ENCODE peak calls at places on chromosomes 1 and 21, in six cellular contexts. One of them, this sample, is unnamed.
A peak's percentile ranks its signal among the peaks of the same experiment; 100 is the strongest.

GRCh38 chr1:173431663-173432045 is 45.5 kb upstream of the PRDX6 start:
- DNase-seq in neural progenitor cell: no peak
- DNase-seq in DND-41: no peak
- DNase-seq in fibroblast of lung: no peak
- DNase-seq in OCI-LY7: no peak
- DNase-seq in GM23338: no peak
- DNase-seq in this sample: no peak

GRCh38 chr1:37865348-37866119 is 6.1 kb upstream of the MTF1 start:
- DNase-seq in DND-41: no peak
- DNase-seq in fibroblast of lung: peak; percentile 26
- DNase-seq in OCI-LY7: no peak
- DNase-seq in neural progenitor cell: no peak
- DNase-seq in GM23338: no peak
- DNase-seq in this sample: no peak

GRCh38 chr1:95548211-95548610 is 314.2 kb downstream of the RWDD3 start:
- DNase-seq in OCI-LY7: no peak
- DNase-seq in neural progenitor cell: no peak
- DNase-seq in GM23338: no peak
- DNase-seq in DND-41: no peak
- DNase-seq in fibroblast of lung: no peak
- DNase-seq in this sample: no peak

GRCh38 chr1:17010601-17011438 is 908 bp downstream of the ATP13A2 start:
- DNase-seq in neural progenitor cell: peak; percentile 23
- DNase-seq in OCI-LY7: peak; percentile 39
- DNase-seq in fibroblast of lung: peak; percentile 33
- DNase-seq in GM23338: no peak
- DNase-seq in DND-41: peak; percentile 29
- DNase-seq in this sample: no peak

GRCh38 chr1:8339203-8339600 is 21.3 kb downstream of the SLC45A1 start:
- DNase-seq in GM23338: no peak
- DNase-seq in fibroblast of lung: no peak
- DNase-seq in DND-41: no peak
- DNase-seq in OCI-LY7: no peak
- DNase-seq in neural progenitor cell: no peak
- DNase-seq in this sample: no peak

GRCh38 chr1:182556279-182556678 is 32.8 kb downstream of the RNASEL start:
- DNase-seq in fibroblast of lung: peak; percentile 4
- DNase-seq in OCI-LY7: no peak
- DNase-seq in GM23338: no peak
- DNase-seq in DND-41: no peak
- DNase-seq in neural progenitor cell: no peak
- DNase-seq in this sample: no peak

GRCh38 chr1:94643776-94644175 is 102.2 kb upstream of the F3 start:
- DNase-seq in OCI-LY7: no peak
- DNase-seq in neural progenitor cell: no peak
- DNase-seq in fibroblast of lung: no peak
- DNase-seq in DND-41: no peak
- DNase-seq in GM23338: no peak
- DNase-seq in this sample: no peak

GRCh38 chr1:175268720-175269119 is 76.1 kb upstream of the KIAA0040 start:
- DNase-seq in neural progenitor cell: no peak
- DNase-seq in DND-41: no peak
- DNase-seq in fibroblast of lung: no peak
- DNase-seq in GM23338: no peak
- DNase-seq in OCI-LY7: no peak
- DNase-seq in this sample: no peak

GRCh38 chr1:243335297-243335696 is 79.5 kb downstream of the SDCCAG8 start:
- DNase-seq in OCI-LY7: no peak
- DNase-seq in neural progenitor cell: no peak
- DNase-seq in GM23338: no peak
- DNase-seq in DND-41: no peak
- DNase-seq in fibroblast of lung: no peak
- DNase-seq in this sample: no peak

GRCh38 chr21:32212116-32212515 is 66.7 kb downstream of the MIS18A start:
- DNase-seq in neural progenitor cell: no peak
- DNase-seq in fibroblast of lung: no peak
- DNase-seq in DND-41: no peak
- DNase-seq in OCI-LY7: no peak
- DNase-seq in GM23338: no peak
- DNase-seq in this sample: no peak

GRCh38 chr1:116154536-116154935 is 43.3 kb downstream of the MAB21L3 start:
- DNase-seq in GM23338: no peak
- DNase-seq in fibroblast of lung: no peak
- DNase-seq in DND-41: no peak
- DNase-seq in neural progenitor cell: no peak
- DNase-seq in OCI-LY7: no peak
- DNase-seq in this sample: no peak

GRCh38 chr1:154745286-154745731 is 124.8 kb downstream of the KCNN3 start:
- DNase-seq in DND-41: peak; percentile 51
- DNase-seq in fibroblast of lung: no peak
- DNase-seq in OCI-LY7: no peak
- DNase-seq in GM23338: no peak
- DNase-seq in neural progenitor cell: no peak
- DNase-seq in this sample: no peak

GRCh38 chr1:29285771-29286170 is 49.4 kb downstream of the PTPRU start:
- DNase-seq in OCI-LY7: no peak
- DNase-seq in GM23338: no peak
- DNase-seq in neural progenitor cell: no peak
- DNase-seq in fibroblast of lung: no peak
- DNase-seq in DND-41: no peak
- DNase-seq in this sample: no peak

GRCh38 chr1:178057863-178058576 is 35.9 kb upstream of the RASAL2 start:
- DNase-seq in neural progenitor cell: peak; percentile 60
- DNase-seq in fibroblast of lung: peak; percentile 76
- DNase-seq in OCI-LY7: no peak
- DNase-seq in GM23338: peak; percentile 42
- DNase-seq in DND-41: no peak
- DNase-seq in this sample: no peak

GRCh38 chr1:17831619-17832018 is 76.5 kb downstream of the ACTL8 start:
- DNase-seq in DND-41: peak; percentile 54
- DNase-seq in GM23338: peak; percentile 87
- DNase-seq in fibroblast of lung: peak; percentile 50
- DNase-seq in OCI-LY7: peak; percentile 20
- DNase-seq in neural progenitor cell: peak; percentile 86
- DNase-seq in this sample: peak; percentile 77

GRCh38 chr1:64519921-64520320 is 50.0 kb downstream of the CACHD1 start:
- DNase-seq in DND-41: no peak
- DNase-seq in OCI-LY7: no peak
- DNase-seq in neural progenitor cell: no peak
- DNase-seq in fibroblast of lung: peak; percentile 87
- DNase-seq in GM23338: no peak
- DNase-seq in this sample: no peak

GRCh38 chr1:200386416-200386815 is 23.4 kb downstream of the ZNF281 start:
- DNase-seq in GM23338: no peak
- DNase-seq in neural progenitor cell: no peak
- DNase-seq in OCI-LY7: no peak
- DNase-seq in DND-41: no peak
- DNase-seq in fibroblast of lung: peak; percentile 47
- DNase-seq in this sample: no peak

GRCh38 chr1:45615885-45616284 is 8.0 kb downstream of the CCDC17 start:
- DNase-seq in DND-41: no peak
- DNase-seq in OCI-LY7: no peak
- DNase-seq in GM23338: no peak
- DNase-seq in neural progenitor cell: no peak
- DNase-seq in fibroblast of lung: no peak
- DNase-seq in this sample: peak; percentile 80

GRCh38 chr1:43067233-43067745 is 104.8 kb downstream of the EBNA1BP2 start:
- DNase-seq in DND-41: no peak
- DNase-seq in OCI-LY7: no peak
- DNase-seq in neural progenitor cell: no peak
- DNase-seq in fibroblast of lung: no peak
- DNase-seq in GM23338: no peak
- DNase-seq in this sample: no peak

GRCh38 chr1:226308166-226308722 is 720 bp downstream of the LIN9 start:
- DNase-seq in OCI-LY7: peak; percentile 68
- DNase-seq in GM23338: peak; percentile 51
- DNase-seq in DND-41: peak; percentile 51
- DNase-seq in neural progenitor cell: peak; percentile 5
- DNase-seq in fibroblast of lung: no peak
- DNase-seq in this sample: peak; percentile 71

GRCh38 chr1:65026235-65026634 is 59.9 kb upstream of the JAK1 start:
- DNase-seq in neural progenitor cell: peak; percentile 3
- DNase-seq in OCI-LY7: no peak
- DNase-seq in fibroblast of lung: no peak
- DNase-seq in DND-41: no peak
- DNase-seq in GM23338: no peak
- DNase-seq in this sample: no peak

GRCh38 chr1:197915797-197916686 is 1.1 kb upstream of the LHX9 start:
- DNase-seq in fibroblast of lung: peak; percentile 56
- DNase-seq in DND-41: no peak
- DNase-seq in GM23338: peak; percentile 95
- DNase-seq in OCI-LY7: no peak
- DNase-seq in neural progenitor cell: peak; percentile 95
- DNase-seq in this sample: no peak

GRCh38 chr1:171251042-171251740 is 2.9 kb downstream of the FMO1 start:
- DNase-seq in OCI-LY7: peak; percentile 55
- DNase-seq in GM23338: peak; percentile 72
- DNase-seq in fibroblast of lung: peak; percentile 59
- DNase-seq in neural progenitor cell: peak; percentile 51
- DNase-seq in DND-41: no peak
- DNase-seq in this sample: no peak

GRCh38 chr1:78641558-78641957 is 8.1 kb upstream of the IFI44 start:
- DNase-seq in neural progenitor cell: no peak
- DNase-seq in DND-41: no peak
- DNase-seq in fibroblast of lung: no peak
- DNase-seq in GM23338: no peak
- DNase-seq in OCI-LY7: no peak
- DNase-seq in this sample: no peak

GRCh38 chr21:34974162-34974981 is 74.7 kb downstream of the RUNX1 start:
- DNase-seq in neural progenitor cell: no peak
- DNase-seq in GM23338: no peak
- DNase-seq in DND-41: peak; percentile 75
- DNase-seq in fibroblast of lung: no peak
- DNase-seq in OCI-LY7: peak; percentile 73
- DNase-seq in this sample: peak; percentile 86

GRCh38 chr1:45493116-45493697 is 2.2 kb upstream of the TESK2 start:
- DNase-seq in fibroblast of lung: peak; percentile 38
- DNase-seq in GM23338: peak; percentile 77
- DNase-seq in neural progenitor cell: peak; percentile 66
- DNase-seq in DND-41: peak; percentile 51
- DNase-seq in OCI-LY7: peak; percentile 76
- DNase-seq in this sample: peak; percentile 79

GRCh38 chr1:207799989-207800648 is 48.3 kb downstream of the CD46 start:
- DNase-seq in fibroblast of lung: no peak
- DNase-seq in neural progenitor cell: no peak
- DNase-seq in OCI-LY7: no peak
- DNase-seq in GM23338: peak; percentile 21
- DNase-seq in DND-41: no peak
- DNase-seq in this sample: peak; percentile 57

GRCh38 chr1:93847811-93848288 is 31.2 kb downstream of the DNTTIP2 start:
- DNase-seq in DND-41: peak; percentile 83
- DNase-seq in GM23338: peak; percentile 88
- DNase-seq in fibroblast of lung: peak; percentile 65
- DNase-seq in OCI-LY7: peak; percentile 68
- DNase-seq in neural progenitor cell: peak; percentile 86
- DNase-seq in this sample: peak; percentile 83

GRCh38 chr1:203607169-203607873 is 19.3 kb upstream of the ATP2B4 start:
- DNase-seq in GM23338: no peak
- DNase-seq in fibroblast of lung: peak; percentile 95
- DNase-seq in neural progenitor cell: no peak
- DNase-seq in DND-41: peak; percentile 84
- DNase-seq in OCI-LY7: no peak
- DNase-seq in this sample: no peak

DNA sequence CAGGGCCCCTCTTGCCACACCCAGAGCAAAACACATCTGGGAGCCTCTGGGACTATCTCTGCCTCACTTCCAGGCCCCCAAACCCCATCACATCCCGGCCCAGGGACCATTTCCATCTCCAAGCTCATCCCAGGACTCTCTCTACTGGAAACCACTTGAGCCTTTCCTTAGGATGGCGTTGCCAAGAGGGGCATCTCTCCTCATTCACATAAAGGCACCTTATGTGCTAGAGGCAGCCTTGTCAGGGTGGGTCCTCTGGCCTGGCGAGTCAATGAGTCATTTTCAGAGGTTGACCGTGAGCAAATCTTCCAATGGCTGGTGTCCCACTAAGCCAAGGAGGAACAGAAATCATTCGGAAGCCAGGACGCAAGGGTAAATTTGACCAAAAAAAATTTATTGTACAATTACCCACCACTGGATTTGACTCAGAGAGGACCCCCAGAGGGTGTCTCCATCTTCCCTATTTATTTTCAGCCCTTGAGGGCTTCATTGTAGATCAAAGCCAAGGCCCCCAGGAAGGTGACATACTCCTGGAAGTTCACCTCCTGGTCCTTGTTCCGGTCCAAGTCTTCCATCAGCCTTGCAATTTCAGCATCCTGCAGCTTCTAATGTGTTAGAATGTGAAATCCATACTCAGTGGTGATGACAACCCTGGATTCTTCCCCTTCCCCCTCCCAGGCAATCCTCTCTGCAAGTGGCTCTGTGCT is 1.4 kb downstream of the S100A6 start:
- DNase-seq in OCI-LY7: no peak
- DNase-seq in neural progenitor cell: no peak
- DNase-seq in GM23338: no peak
- DNase-seq in fibroblast of lung: peak; percentile 63
- DNase-seq in DND-41: no peak
- DNase-seq in this sample: no peak
- H3K4me3 ChIP-seq in OCI-LY7: no peak overlapping the region
- H3K4me3 ChIP-seq in neural progenitor cell: no peak overlapping the region
- H3K4me3 ChIP-seq in GM23338: no peak overlapping the region
- H3K4me3 ChIP-seq in fibroblast of lung: peak overlapping the region; percentile 98
- H3K4me3 ChIP-seq in DND-41: no peak overlapping the region
- H3K4me3 ChIP-seq in this sample: peak overlapping the region; percentile 73

GRCh38 chr21:44262338-44263048 is 796 bp upstream of the DNMT3L start:
- DNase-seq in OCI-LY7: no peak
- DNase-seq in DND-41: no peak
- DNase-seq in neural progenitor cell: no peak
- DNase-seq in fibroblast of lung: no peak
- DNase-seq in GM23338: no peak
- DNase-seq in this sample: no peak
- H2AFZ ChIP-seq in OCI-LY7: no peak overlapping the region
- H2AFZ ChIP-seq in DND-41: no peak overlapping the region
- H2AFZ ChIP-seq in neural progenitor cell: no peak overlapping the region
- H2AFZ ChIP-seq in fibroblast of lung: no peak overlapping the region
- H2AFZ ChIP-seq in GM23338: no peak overlapping the region
- H2AFZ ChIP-seq in this sample: no peak overlapping the region

GRCh38 chr1:11507309-11507708 is 28.4 kb downstream of the DISP3 start:
- DNase-seq in fibroblast of lung: no peak
- DNase-seq in neural progenitor cell: no peak
- DNase-seq in DND-41: no peak
- DNase-seq in OCI-LY7: no peak
- DNase-seq in GM23338: no peak
- DNase-seq in this sample: no peak
- H3K4me3 ChIP-seq in fibroblast of lung: no peak overlapping the region
- H3K4me3 ChIP-seq in neural progenitor cell: no peak overlapping the region
- H3K4me3 ChIP-seq in DND-41: no peak overlapping the region
- H3K4me3 ChIP-seq in OCI-LY7: no peak overlapping the region
- H3K4me3 ChIP-seq in GM23338: no peak overlapping the region
- H3K4me3 ChIP-seq in this sample: no peak overlapping the region

GRCh38 chr1:99482286-99482685 is 163.6 kb upstream of the PALMD start:
- DNase-seq in GM23338: no peak
- DNase-seq in DND-41: no peak
- DNase-seq in OCI-LY7: no peak
- DNase-seq in fibroblast of lung: no peak
- DNase-seq in neural progenitor cell: no peak
- DNase-seq in this sample: no peak
- H2AFZ ChIP-seq in GM23338: no peak overlapping the region
- H2AFZ ChIP-seq in DND-41: no peak overlapping the region
- H2AFZ ChIP-seq in OCI-LY7: no peak overlapping the region
- H2AFZ ChIP-seq in fibroblast of lung: peak overlapping the region; percentile 35
- H2AFZ ChIP-seq in neural progenitor cell: no peak overlapping the region
- H2AFZ ChIP-seq in this sample: no peak overlapping the region

GRCh38 chr1:2240251-2241156 is 12.4 kb downstream of the SKI start:
- DNase-seq in GM23338: no peak
- DNase-seq in fibroblast of lung: peak; percentile 71
- DNase-seq in OCI-LY7: no peak
- DNase-seq in neural progenitor cell: no peak
- DNase-seq in DND-41: no peak
- DNase-seq in this sample: no peak
- H3K4me3 ChIP-seq in GM23338: no peak overlapping the region
- H3K4me3 ChIP-seq in fibroblast of lung: no peak overlapping the region
- H3K4me3 ChIP-seq in OCI-LY7: no peak overlapping the region
- H3K4me3 ChIP-seq in neural progenitor cell: no peak overlapping the region
- H3K4me3 ChIP-seq in DND-41: no peak overlapping the region
- H3K4me3 ChIP-seq in this sample: no peak overlapping the region

This sample was measured in Karpas-422.